ENCODE peak calls at places on chromosomes 5 and 9, in four cellular contexts. N is activated T-helper 1 cell treated with Interleukin-2 at 50 U/mL for 16 hours, U is NCI-H524 treated with DMSO at 0.1 percent for 48 hours, W is HT1080. F is an unnamed sample.

GRCh38 chr5:126098330-126099017 is 324.7 kb upstream of the GRAMD2B start:
- DNase-seq in N (no peak), U (no peak), W (no peak), F (no peak)

GRCh38 chr9:91740713-91741112 is 209.3 kb downstream of the ROR2 start:
- DNase-seq in N (no peak), U (no peak), W (no peak), F (no peak)

GRCh38 chr5:67215592-67216471 is 19.2 kb upstream of the CD180 start:
- DNase-seq in N (peak), U (no peak), W (no peak), F (no peak)

GRCh38 chr5:62190931-62191330 is 115.1 kb upstream of the KIF2A start:
- DNase-seq in N (no peak), U (no peak), W (no peak), F (no peak)

GRCh38 chr5:140118294-140118936 is 4.5 kb downstream of the PURA start:
- DNase-seq in N (no peak), U (no peak), W (peak), F (no peak)

GRCh38 chr5:15004506-15004905 is 132.9 kb upstream of the ANKH start:
- DNase-seq in N (no peak), U (no peak), W (no peak), F (no peak)

GRCh38 chr9:130341128-130341527 is 75.6 kb downstream of the HMCN2 start:
- DNase-seq in N (no peak), U (no peak), W (no peak), F (no peak)

GRCh38 chr5:179588166-179588565 is 35.3 kb downstream of the HNRNPH1 start:
- DNase-seq in N (no peak), U (no peak), W (no peak), F (no peak)

GRCh38 chr5:135365281-135365680 is 33.8 kb downstream of the MACROH2A1 start:
- DNase-seq in N (no peak), U (no peak), W (no peak), F (no peak)

GRCh38 chr5:72954389-72954788 is 1.5 kb upstream of the FCHO2 start:
- DNase-seq in N (no peak), U (no peak), W (no peak), F (no peak)

GRCh38 chr5:104513194-104513602 is 950.6 kb upstream of the NUDT12 start:
- DNase-seq in N (no peak), U (no peak), W (peak), F (no peak)

GRCh38 chr5:83265318-83265717 is 188.0 kb downstream of the XRCC4 start:
- DNase-seq in N (no peak), U (no peak), W (no peak), F (no peak)

GRCh38 chr9:117403848-117404247 is 11.0 kb downstream of the ASTN2 start:
- DNase-seq in N (no peak), U (peak), W (no peak), F (no peak)

GRCh38 chr9:95409650-95410426 is 92.3 kb upstream of the FANCC start:
- DNase-seq in N (no peak), U (no peak), W (peak), F (no peak)

GRCh38 chr9:114386886-114387677 is 700 bp downstream of the AKNA start:
- DNase-seq in N (no peak), U (no peak), W (no peak), F (no peak)

GRCh38 chr5:95808686-95809413 is 13.7 kb downstream of the GLRX start:
- DNase-seq in N (peak), U (no peak), W (no peak), F (no peak)